ENCODE peak calls at places on chromosomes 5 and 9, in nine cellular contexts. One of them, this sample, is unnamed. For H3K4me1, the result is how much of the 10 kb centered on the place peaks cover.

GRCh38 chr5:91207248-91207647 is 175.9 kb downstream of the ARRDC3 start:
- DNase-seq in IMR-90: peak
- DNase-seq in stomach: no peak
- DNase-seq in PC-3: peak
- DNase-seq in small intestine: no peak
- DNase-seq in fibroblast of lung: no peak
- DNase-seq in HepG2: no peak
- DNase-seq in esophagus squamous epithelium: no peak
- DNase-seq in cardiac muscle cell: peak
- DNase-seq in this sample: no peak

GRCh38 chr5:32312682-32313523 is at the start of gene MTMR12:
- DNase-seq in IMR-90: peak
- DNase-seq in stomach: peak
- DNase-seq in PC-3: peak
- DNase-seq in small intestine: peak
- DNase-seq in fibroblast of lung: peak
- DNase-seq in HepG2: peak
- DNase-seq in esophagus squamous epithelium: peak
- DNase-seq in cardiac muscle cell: peak
- DNase-seq in this sample: peak

GRCh38 chr5:9284781-9285307 is 261.0 kb downstream of the SEMA5A start:
- DNase-seq in IMR-90: peak
- DNase-seq in stomach: no peak
- DNase-seq in PC-3: no peak
- DNase-seq in small intestine: no peak
- DNase-seq in fibroblast of lung: peak
- DNase-seq in HepG2: no peak
- DNase-seq in esophagus squamous epithelium: no peak
- DNase-seq in cardiac muscle cell: peak
- DNase-seq in this sample: no peak

GRCh38 chr9:7234144-7234543 is 476.4 kb downstream of the KDM4C start:
- DNase-seq in IMR-90: peak
- DNase-seq in stomach: no peak
- DNase-seq in PC-3: peak
- DNase-seq in small intestine: peak
- DNase-seq in fibroblast of lung: peak
- DNase-seq in HepG2: peak
- DNase-seq in esophagus squamous epithelium: no peak
- DNase-seq in cardiac muscle cell: peak
- DNase-seq in this sample: no peak

GRCh38 chr9:113355197-113355596 is 5.9 kb downstream of the BSPRY start:
- DNase-seq in IMR-90: peak
- DNase-seq in stomach: no peak
- DNase-seq in PC-3: no peak
- DNase-seq in small intestine: no peak
- DNase-seq in fibroblast of lung: peak
- DNase-seq in HepG2: peak
- DNase-seq in esophagus squamous epithelium: no peak
- DNase-seq in cardiac muscle cell: peak
- DNase-seq in this sample: no peak

GRCh38 chr5:178234753-178235599 is 2.4 kb upstream of the PHYKPL start:
- DNase-seq in IMR-90: peak
- DNase-seq in stomach: peak
- DNase-seq in PC-3: peak
- DNase-seq in small intestine: peak
- DNase-seq in fibroblast of lung: peak
- DNase-seq in HepG2: peak
- DNase-seq in esophagus squamous epithelium: no peak
- DNase-seq in cardiac muscle cell: peak
- DNase-seq in this sample: peak

GRCh38 chr5:142012186-142012785 is 541 bp downstream of the GNPDA1 start:
- DNase-seq in IMR-90: no peak
- DNase-seq in stomach: peak
- DNase-seq in PC-3: peak
- DNase-seq in small intestine: peak
- DNase-seq in fibroblast of lung: peak
- DNase-seq in HepG2: peak
- DNase-seq in esophagus squamous epithelium: no peak
- DNase-seq in cardiac muscle cell: peak
- DNase-seq in this sample: no peak

GRCh38 chr5:380701-381309 is 59.3 kb downstream of the AHRR start:
- DNase-seq in IMR-90: no peak
- DNase-seq in stomach: no peak
- DNase-seq in PC-3: no peak
- DNase-seq in small intestine: no peak
- DNase-seq in fibroblast of lung: no peak
- DNase-seq in HepG2: no peak
- DNase-seq in esophagus squamous epithelium: no peak
- DNase-seq in cardiac muscle cell: no peak
- DNase-seq in this sample: no peak

GRCh38 chr5:68465934-68466551 is 250.5 kb downstream of the PIK3R1 start:
- DNase-seq in IMR-90: no peak
- DNase-seq in stomach: no peak
- DNase-seq in PC-3: no peak
- DNase-seq in small intestine: no peak
- DNase-seq in fibroblast of lung: no peak
- DNase-seq in HepG2: no peak
- DNase-seq in esophagus squamous epithelium: no peak
- DNase-seq in cardiac muscle cell: no peak
- DNase-seq in this sample: no peak

GRCh38 chr5:52794519-52794918 is 6.8 kb downstream of the ITGA1 start:
- DNase-seq in IMR-90: peak
- DNase-seq in stomach: no peak
- DNase-seq in PC-3: no peak
- DNase-seq in small intestine: no peak
- DNase-seq in fibroblast of lung: peak
- DNase-seq in HepG2: peak
- DNase-seq in esophagus squamous epithelium: no peak
- DNase-seq in cardiac muscle cell: peak
- DNase-seq in this sample: no peak

GRCh38 chr5:177131352-177131710 is 2.2 kb upstream of the NSD1 start:
- DNase-seq in IMR-90: no peak
- DNase-seq in stomach: no peak
- DNase-seq in PC-3: no peak
- DNase-seq in small intestine: no peak
- DNase-seq in fibroblast of lung: no peak
- DNase-seq in HepG2: no peak
- DNase-seq in esophagus squamous epithelium: no peak
- DNase-seq in cardiac muscle cell: no peak
- DNase-seq in this sample: no peak

GRCh38 chr5:92268343-92268742 is 885.2 kb upstream of the ARRDC3 start:
- DNase-seq in IMR-90: no peak
- DNase-seq in stomach: no peak
- DNase-seq in PC-3: no peak
- DNase-seq in small intestine: no peak
- DNase-seq in fibroblast of lung: no peak
- DNase-seq in HepG2: no peak
- DNase-seq in esophagus squamous epithelium: no peak
- DNase-seq in cardiac muscle cell: no peak
- DNase-seq in this sample: no peak

DNA sequence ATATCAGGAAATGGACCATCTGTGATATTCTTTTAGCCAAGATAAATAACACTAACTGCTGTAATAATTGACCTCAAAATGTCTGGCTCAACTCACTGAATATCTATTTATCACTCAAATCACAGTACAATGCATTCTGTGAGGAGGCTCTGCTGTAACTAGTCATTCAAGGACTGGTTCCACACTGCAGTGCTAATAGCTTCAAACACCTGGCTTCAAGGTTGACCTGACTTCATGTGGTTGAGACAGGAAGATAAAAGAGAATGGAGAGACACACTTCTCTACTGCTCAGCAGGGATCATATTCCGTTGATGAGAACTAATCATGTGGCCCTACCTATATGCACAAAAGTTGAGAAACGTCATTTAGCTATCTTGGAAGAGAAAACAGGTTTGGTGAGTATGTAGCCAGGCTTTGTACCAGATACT is 3.4 kb upstream of the RHOBTB3 start:
- DNase-seq in IMR-90: no peak
- DNase-seq in stomach: no peak
- DNase-seq in PC-3: peak
- DNase-seq in small intestine: peak
- DNase-seq in fibroblast of lung: peak
- DNase-seq in HepG2: peak
- DNase-seq in esophagus squamous epithelium: no peak
- DNase-seq in cardiac muscle cell: peak
- DNase-seq in this sample: no peak
- H3K27ac ChIP-seq in IMR-90: peak
- H3K27ac ChIP-seq in stomach: peak
- H3K27ac ChIP-seq in PC-3: no peak
- H3K27ac ChIP-seq in small intestine: peak
- H3K27ac ChIP-seq in fibroblast of lung: no peak
- H3K27ac ChIP-seq in HepG2: no peak
- H3K27ac ChIP-seq in esophagus squamous epithelium: peak
- H3K27ac ChIP-seq in cardiac muscle cell: peak
- H3K27ac ChIP-seq in this sample: no peak

GRCh38 chr5:134553816-134554215 is 28.3 kb downstream of the JADE2 start:
- DNase-seq in IMR-90: peak
- DNase-seq in stomach: no peak
- DNase-seq in PC-3: no peak
- DNase-seq in small intestine: peak
- DNase-seq in fibroblast of lung: peak
- DNase-seq in HepG2: no peak
- DNase-seq in esophagus squamous epithelium: no peak
- DNase-seq in cardiac muscle cell: peak
- DNase-seq in this sample: no peak

GRCh38 chr5:134555223-134555790 is 29.8 kb downstream of the JADE2 start:
- DNase-seq in IMR-90: no peak
- DNase-seq in stomach: no peak
- DNase-seq in PC-3: no peak
- DNase-seq in small intestine: no peak
- DNase-seq in fibroblast of lung: no peak
- DNase-seq in HepG2: no peak
- DNase-seq in esophagus squamous epithelium: no peak
- DNase-seq in cardiac muscle cell: no peak
- DNase-seq in this sample: no peak

GRCh38 chr5:134552301-134552700 is 26.8 kb downstream of the JADE2 start:
- DNase-seq in IMR-90: peak
- DNase-seq in stomach: peak
- DNase-seq in PC-3: peak
- DNase-seq in small intestine: peak
- DNase-seq in fibroblast of lung: peak
- DNase-seq in HepG2: no peak
- DNase-seq in esophagus squamous epithelium: no peak
- DNase-seq in cardiac muscle cell: peak
- DNase-seq in this sample: no peak

GRCh38 chr5:134555889-134556311 is 30.4 kb downstream of the JADE2 start:
- DNase-seq in IMR-90: peak
- DNase-seq in stomach: peak
- DNase-seq in PC-3: peak
- DNase-seq in small intestine: no peak
- DNase-seq in fibroblast of lung: peak
- DNase-seq in HepG2: peak
- DNase-seq in esophagus squamous epithelium: no peak
- DNase-seq in cardiac muscle cell: peak
- DNase-seq in this sample: peak

DNA sequence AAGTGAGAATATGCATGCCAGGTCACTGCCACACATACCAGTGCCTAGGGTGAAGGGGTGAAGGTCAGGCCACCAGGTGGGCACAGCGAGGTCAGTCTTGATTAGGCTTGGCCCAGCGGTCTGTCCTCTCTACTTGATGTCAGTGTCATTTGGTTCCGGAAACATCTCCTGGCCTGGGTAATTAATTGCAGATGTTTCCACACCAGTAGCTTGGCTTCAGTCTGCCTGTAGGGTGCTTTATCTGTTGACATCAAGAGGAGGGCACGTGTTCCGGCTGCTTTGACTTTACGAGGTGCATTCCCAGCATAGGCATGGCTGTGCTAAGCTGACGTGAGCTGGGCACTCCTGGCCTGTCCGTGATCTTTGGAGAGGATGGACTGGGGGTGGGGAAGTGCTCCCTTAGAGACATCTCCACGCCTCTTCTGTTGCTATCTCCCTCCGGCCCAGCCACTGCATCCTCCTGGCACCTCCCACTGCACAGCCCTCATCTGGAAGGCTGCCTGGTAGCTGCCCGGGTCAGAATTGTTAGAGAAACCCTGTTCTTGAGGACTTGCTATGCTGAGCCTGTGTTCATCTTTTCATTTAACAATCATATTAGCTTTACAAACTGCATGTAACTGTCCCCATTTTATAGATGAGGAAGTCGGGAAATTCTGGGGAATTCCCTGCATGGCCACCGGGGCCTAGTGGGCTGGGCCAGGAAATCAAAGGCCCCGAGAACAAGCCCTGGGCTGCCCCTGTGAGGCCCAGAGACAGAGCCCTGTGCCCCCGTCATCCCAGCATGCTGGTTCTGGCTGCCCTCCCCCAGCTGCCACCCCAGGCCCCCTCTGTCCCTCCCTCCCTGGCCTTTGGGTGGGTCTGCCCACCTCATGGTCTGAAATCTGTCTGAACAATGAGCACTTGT is 29.1 kb downstream of the JADE2 start:
- DNase-seq in IMR-90: peak
- DNase-seq in stomach: peak
- DNase-seq in PC-3: peak
- DNase-seq in small intestine: peak
- DNase-seq in fibroblast of lung: peak
- DNase-seq in HepG2: no peak
- DNase-seq in esophagus squamous epithelium: no peak
- DNase-seq in cardiac muscle cell: peak
- DNase-seq in this sample: no peak
- H3K4me1 ChIP-seq in IMR-90: half or more
- H3K4me1 ChIP-seq in stomach: half or more
- H3K4me1 ChIP-seq in PC-3: half or more
- H3K4me1 ChIP-seq in small intestine: under half
- H3K4me1 ChIP-seq in fibroblast of lung: half or more
- H3K4me1 ChIP-seq in HepG2: under half
- H3K4me1 ChIP-seq in esophagus squamous epithelium: under half
- H3K4me1 ChIP-seq in cardiac muscle cell: under half
- H3K4me1 ChIP-seq in this sample: under half

DNA sequence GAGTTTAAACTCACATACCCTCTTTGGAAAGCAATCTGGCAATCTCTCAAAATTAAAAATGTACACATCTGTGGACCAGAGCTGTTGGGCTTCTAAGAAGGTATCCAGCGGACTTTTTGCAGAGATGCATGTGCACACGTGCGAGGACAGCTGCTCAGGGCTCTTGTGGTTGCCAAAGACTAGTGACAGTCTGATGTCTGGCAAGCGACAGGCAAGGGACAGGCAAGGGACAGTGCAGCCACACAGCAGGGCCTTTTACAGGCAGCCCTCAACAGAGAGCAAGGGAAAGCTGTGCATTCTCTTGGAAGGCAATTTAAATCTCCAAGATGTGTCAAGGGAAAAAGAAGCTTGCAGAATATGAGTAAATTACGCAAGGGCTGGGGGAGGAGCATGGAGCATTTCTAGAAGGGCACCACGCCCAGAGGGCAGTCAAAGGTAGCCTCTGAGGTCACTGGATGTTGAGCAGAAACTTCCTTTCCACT is 9.2 kb downstream of the GFPT2 start:
- DNase-seq in IMR-90: no peak
- DNase-seq in stomach: no peak
- DNase-seq in PC-3: no peak
- DNase-seq in small intestine: peak
- DNase-seq in fibroblast of lung: peak
- DNase-seq in HepG2: no peak
- DNase-seq in esophagus squamous epithelium: no peak
- DNase-seq in cardiac muscle cell: peak
- DNase-seq in this sample: no peak
- H3K4me3 ChIP-seq in IMR-90: no peak
- H3K4me3 ChIP-seq in stomach: no peak
- H3K4me3 ChIP-seq in PC-3: no peak
- H3K4me3 ChIP-seq in small intestine: no peak
- H3K4me3 ChIP-seq in fibroblast of lung: no peak
- H3K4me3 ChIP-seq in HepG2: no peak
- H3K4me3 ChIP-seq in esophagus squamous epithelium: no peak
- H3K4me3 ChIP-seq in cardiac muscle cell: no peak
- H3K4me3 ChIP-seq in this sample: no peak

GRCh38 chr9:127661342-127661741 is 45.4 kb upstream of the CFAP157 start:
- DNase-seq in IMR-90: no peak
- DNase-seq in stomach: no peak
- DNase-seq in PC-3: no peak
- DNase-seq in small intestine: peak
- DNase-seq in fibroblast of lung: peak
- DNase-seq in HepG2: no peak
- DNase-seq in esophagus squamous epithelium: no peak
- DNase-seq in cardiac muscle cell: no peak
- DNase-seq in this sample: no peak
- H3K27ac ChIP-seq in IMR-90: no peak
- H3K27ac ChIP-seq in stomach: no peak
- H3K27ac ChIP-seq in PC-3: no peak
- H3K27ac ChIP-seq in small intestine: no peak
- H3K27ac ChIP-seq in fibroblast of lung: no peak
- H3K27ac ChIP-seq in HepG2: no peak
- H3K27ac ChIP-seq in esophagus squamous epithelium: no peak
- H3K27ac ChIP-seq in cardiac muscle cell: no peak
- H3K27ac ChIP-seq in this sample: no peak

This sample was measured in naive thymus-derived CD4-positive, alpha-beta T cell.